ENCODE peak calls at places on chromosome 12, in five cellular contexts. One of them, this sample, is unnamed.

GRCh38 chr12:107718606-107719005 is 33.0 kb downstream of the PWP1 start:
- DNase-seq in psoas muscle: no peak
- DNase-seq in DND-41: no peak
- DNase-seq in cardiac muscle cell: no peak
- DNase-seq in uterus: no peak
- DNase-seq in this sample: no peak

GRCh38 chr12:4849024-4849594 is 60.6 kb upstream of the KCNA1 start:
- DNase-seq in DND-41: peak
- DNase-seq in cardiac muscle cell: peak
- DNase-seq in psoas muscle: no peak
- DNase-seq in uterus: no peak
- DNase-seq in this sample: peak

GRCh38 chr12:88684610-88685009 is 104.3 kb upstream of the KITLG start:
- DNase-seq in uterus: no peak
- DNase-seq in cardiac muscle cell: no peak
- DNase-seq in DND-41: no peak
- DNase-seq in psoas muscle: no peak
- DNase-seq in this sample: no peak

GRCh38 chr12:13128291-13129000 is 25.0 kb upstream of the GSG1 start:
- DNase-seq in psoas muscle: no peak
- DNase-seq in uterus: no peak
- DNase-seq in cardiac muscle cell: no peak
- DNase-seq in DND-41: no peak
- DNase-seq in this sample: no peak

GRCh38 chr12:24966951-24967564 is 18.2 kb upstream of the BCAT1 start:
- DNase-seq in psoas muscle: no peak
- DNase-seq in cardiac muscle cell: no peak
- DNase-seq in DND-41: no peak
- DNase-seq in uterus: no peak
- DNase-seq in this sample: no peak

GRCh38 chr12:39443704-39444234 is 849 bp upstream of the KIF21A start:
- DNase-seq in cardiac muscle cell: no peak
- DNase-seq in DND-41: no peak
- DNase-seq in psoas muscle: no peak
- DNase-seq in uterus: no peak
- DNase-seq in this sample: peak

GRCh38 chr12:105754313-105754712 is 384.4 kb downstream of the NUAK1 start:
- DNase-seq in psoas muscle: no peak
- DNase-seq in cardiac muscle cell: no peak
- DNase-seq in uterus: no peak
- DNase-seq in DND-41: no peak
- DNase-seq in this sample: no peak

GRCh38 chr12:43333650-43334043 is 218.4 kb downstream of the ADAMTS20 start:
- DNase-seq in uterus: no peak
- DNase-seq in psoas muscle: no peak
- DNase-seq in DND-41: no peak
- DNase-seq in cardiac muscle cell: no peak
- DNase-seq in this sample: no peak

GRCh38 chr12:56122637-56123036 is 4.6 kb downstream of the ZC3H10 start:
- DNase-seq in cardiac muscle cell: no peak
- DNase-seq in DND-41: no peak
- DNase-seq in psoas muscle: no peak
- DNase-seq in uterus: no peak
- DNase-seq in this sample: no peak

GRCh38 chr12:47159348-47159747 is 79.6 kb upstream of the AMIGO2 start:
- DNase-seq in cardiac muscle cell: no peak
- DNase-seq in uterus: no peak
- DNase-seq in psoas muscle: no peak
- DNase-seq in DND-41: no peak
- DNase-seq in this sample: no peak

GRCh38 chr12:30531731-30532678 is 163.7 kb downstream of the IPO8 start:
- DNase-seq in cardiac muscle cell: no peak
- DNase-seq in uterus: no peak
- DNase-seq in psoas muscle: no peak
- DNase-seq in DND-41: no peak
- DNase-seq in this sample: no peak

GRCh38 chr12:34244608-34245007 is 222.3 kb downstream of the ALG10 start:
- DNase-seq in uterus: no peak
- DNase-seq in DND-41: no peak
- DNase-seq in cardiac muscle cell: no peak
- DNase-seq in psoas muscle: no peak
- DNase-seq in this sample: no peak

GRCh38 chr12:15592934-15593333 is 196.3 kb downstream of the EPS8 start:
- DNase-seq in uterus: no peak
- DNase-seq in cardiac muscle cell: no peak
- DNase-seq in psoas muscle: no peak
- DNase-seq in DND-41: no peak
- DNase-seq in this sample: no peak

GRCh38 chr12:62654558-62655241 is 188.1 kb downstream of the MON2 start:
- DNase-seq in uterus: no peak
- DNase-seq in psoas muscle: no peak
- DNase-seq in cardiac muscle cell: no peak
- DNase-seq in DND-41: peak
- DNase-seq in this sample: no peak

GRCh38 chr12:106431839-106432411 is 74.4 kb downstream of the POLR3B start:
- DNase-seq in DND-41: no peak
- DNase-seq in psoas muscle: no peak
- DNase-seq in uterus: no peak
- DNase-seq in cardiac muscle cell: no peak
- DNase-seq in this sample: no peak

GRCh38 chr12:90152897-90153624 is 444.4 kb upstream of the ATP2B1 start:
- DNase-seq in cardiac muscle cell: no peak
- DNase-seq in DND-41: peak
- DNase-seq in psoas muscle: no peak
- DNase-seq in uterus: no peak
- DNase-seq in this sample: no peak

GRCh38 chr12:83634726-83635267 is 948.1 kb downstream of the TMTC2 start:
- DNase-seq in DND-41: no peak
- DNase-seq in cardiac muscle cell: no peak
- DNase-seq in uterus: no peak
- DNase-seq in psoas muscle: no peak
- DNase-seq in this sample: no peak

GRCh38 chr12:49671051-49671765 is 36.0 kb downstream of the FMNL3 start:
- DNase-seq in cardiac muscle cell: no peak
- DNase-seq in uterus: no peak
- DNase-seq in DND-41: peak
- DNase-seq in psoas muscle: no peak
- DNase-seq in this sample: peak

GRCh38 chr12:76375939-76376338 is 27.7 kb upstream of the BBS10 start:
- DNase-seq in psoas muscle: no peak
- DNase-seq in uterus: no peak
- DNase-seq in cardiac muscle cell: no peak
- DNase-seq in DND-41: no peak
- DNase-seq in this sample: no peak

GRCh38 chr12:132776816-132777568 is 15.4 kb upstream of the ANKLE2 start:
- DNase-seq in DND-41: no peak
- DNase-seq in uterus: peak
- DNase-seq in psoas muscle: peak
- DNase-seq in cardiac muscle cell: no peak
- DNase-seq in this sample: no peak

GRCh38 chr12:70327541-70327940 is 38.5 kb upstream of the KCNMB4 start:
- DNase-seq in cardiac muscle cell: no peak
- DNase-seq in DND-41: no peak
- DNase-seq in uterus: no peak
- DNase-seq in psoas muscle: no peak
- DNase-seq in this sample: no peak

GRCh38 chr12:43401096-43401495 is 150.9 kb downstream of the ADAMTS20 start:
- DNase-seq in cardiac muscle cell: no peak
- DNase-seq in psoas muscle: no peak
- DNase-seq in uterus: no peak
- DNase-seq in DND-41: no peak
- DNase-seq in this sample: no peak

DNA sequence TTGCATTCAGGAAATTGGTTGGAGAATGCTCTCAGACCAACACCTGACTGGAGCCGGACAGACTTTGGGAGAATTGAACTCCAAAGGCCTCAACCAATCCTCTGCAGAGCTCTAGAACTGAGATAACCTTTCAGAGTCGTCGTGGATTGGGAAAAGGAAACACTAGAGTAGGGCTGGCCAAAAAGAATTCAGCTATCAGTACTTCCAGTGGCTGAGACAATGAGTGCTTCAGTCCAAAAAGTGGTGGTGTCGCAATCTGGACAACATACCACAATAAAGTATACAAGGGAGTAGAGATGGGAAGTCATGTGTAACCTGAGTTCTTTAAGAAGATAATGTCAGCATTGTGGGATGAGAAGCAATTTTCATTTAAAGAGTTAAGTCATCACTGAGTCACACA is 377.1 kb downstream of the SLC16A7 start:
- DNase-seq in cardiac muscle cell: no peak
- DNase-seq in psoas muscle: no peak
- DNase-seq in DND-41: no peak
- DNase-seq in uterus: no peak
- DNase-seq in this sample: no peak
- H3K27ac ChIP-seq in cardiac muscle cell: no peak
- H3K27ac ChIP-seq in psoas muscle: no peak
- H3K27ac ChIP-seq in DND-41: no peak
- H3K27ac ChIP-seq in uterus: no peak
- H3K27ac ChIP-seq in this sample: no peak

DNA sequence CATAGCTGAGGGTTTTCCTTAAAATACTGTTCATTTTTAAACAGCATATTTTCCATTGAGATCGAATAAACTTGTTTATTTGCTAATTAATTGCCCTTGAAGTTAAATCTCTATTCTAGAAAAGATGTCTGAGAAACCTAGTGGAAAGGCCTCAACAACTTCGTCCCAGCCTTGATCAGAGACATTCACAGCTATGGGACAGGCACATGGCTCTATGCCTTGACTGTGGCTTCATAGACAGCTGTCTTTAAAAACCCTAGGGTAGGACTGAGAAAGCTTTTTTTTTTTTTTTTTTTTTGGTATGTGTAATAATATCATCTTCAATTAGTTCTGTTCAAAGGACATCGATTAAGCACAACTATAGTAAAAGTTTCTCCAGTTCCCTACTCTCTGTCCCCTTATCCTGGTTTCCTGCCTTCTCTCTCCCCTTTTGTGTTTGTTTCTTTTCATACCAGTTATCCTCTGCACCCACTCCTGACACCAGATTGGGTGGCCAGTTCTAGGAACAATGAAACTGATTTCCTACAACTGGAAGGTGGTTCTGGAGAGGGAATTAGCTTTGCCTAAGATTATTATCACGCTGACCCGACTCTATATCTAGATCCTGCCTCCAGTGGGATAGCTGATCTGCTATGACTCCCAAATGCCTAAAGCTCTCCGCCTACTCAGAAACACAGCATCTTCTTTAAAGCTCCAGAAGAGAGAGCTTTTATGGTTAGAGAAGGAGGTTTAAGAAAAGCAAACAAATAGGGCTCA is 20.3 kb downstream of the SOCS2 start:
- DNase-seq in DND-41: peak
- DNase-seq in psoas muscle: no peak
- DNase-seq in uterus: no peak
- DNase-seq in cardiac muscle cell: no peak
- DNase-seq in this sample: no peak
- H3K27ac ChIP-seq in DND-41: peak
- H3K27ac ChIP-seq in psoas muscle: peak
- H3K27ac ChIP-seq in uterus: peak
- H3K27ac ChIP-seq in cardiac muscle cell: no peak
- H3K27ac ChIP-seq in this sample: no peak

GRCh38 chr12:48580831-48581230 is 11.0 kb upstream of the LALBA start:
- DNase-seq in psoas muscle: no peak
- DNase-seq in cardiac muscle cell: no peak
- DNase-seq in uterus: no peak
- DNase-seq in DND-41: no peak
- DNase-seq in this sample: no peak
- H3K27ac ChIP-seq in psoas muscle: no peak
- H3K27ac ChIP-seq in cardiac muscle cell: no peak
- H3K27ac ChIP-seq in uterus: no peak
- H3K27ac ChIP-seq in DND-41: no peak
- H3K27ac ChIP-seq in this sample: no peak

GRCh38 chr12:108837680-108838079 is 19.7 kb downstream of the SSH1 start:
- DNase-seq in uterus: no peak
- DNase-seq in psoas muscle: no peak
- DNase-seq in cardiac muscle cell: no peak
- DNase-seq in DND-41: no peak
- DNase-seq in this sample: no peak

GRCh38 chr12:108838194-108839010 is 19.0 kb downstream of the SSH1 start:
- DNase-seq in DND-41: peak
- DNase-seq in cardiac muscle cell: peak
- DNase-seq in uterus: peak
- DNase-seq in psoas muscle: peak
- DNase-seq in this sample: peak

GRCh38 chr12:108839011-108839889 is 18.1 kb downstream of the SSH1 start:
- DNase-seq in cardiac muscle cell: no peak
- DNase-seq in DND-41: no peak
- DNase-seq in psoas muscle: peak
- DNase-seq in uterus: peak
- DNase-seq in this sample: no peak

GRCh38 chr12:108835860-108836634 is 21.3 kb downstream of the SSH1 start:
- DNase-seq in cardiac muscle cell: no peak
- DNase-seq in psoas muscle: no peak
- DNase-seq in DND-41: no peak
- DNase-seq in uterus: no peak
- DNase-seq in this sample: no peak

DNA sequence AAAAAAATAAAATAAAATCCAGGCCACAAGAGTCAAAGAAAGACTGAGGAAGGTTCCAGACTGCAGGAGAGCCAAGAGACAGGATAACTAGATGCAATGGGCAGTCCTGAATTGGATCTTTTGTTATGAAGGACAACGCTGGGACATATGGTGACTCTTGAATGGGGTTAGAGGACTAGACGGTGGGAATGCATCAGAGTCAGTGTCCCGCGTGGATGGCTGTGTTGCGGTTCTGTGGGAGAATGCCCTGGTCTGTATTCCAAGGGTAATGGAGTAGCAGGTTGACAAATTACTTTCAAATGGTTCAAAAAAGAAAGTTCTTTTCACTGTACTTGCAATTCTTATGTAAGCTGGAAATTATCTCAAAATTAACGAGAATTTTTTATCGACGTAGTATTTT is 20.1 kb downstream of the SSH1 start:
- DNase-seq in psoas muscle: no peak
- DNase-seq in DND-41: no peak
- DNase-seq in cardiac muscle cell: no peak
- DNase-seq in uterus: no peak
- DNase-seq in this sample: no peak
- H3K27ac ChIP-seq in psoas muscle: peak
- H3K27ac ChIP-seq in DND-41: no peak
- H3K27ac ChIP-seq in cardiac muscle cell: peak
- H3K27ac ChIP-seq in uterus: peak
- H3K27ac ChIP-seq in this sample: no peak